ENCODE peak calls at places on chromosomes 6 and 20, in seven cellular contexts. Q, F, N, M, K, P and O are unnamed samples.

GRCh38 chr6:126153661-126154060 is 167.3 kb downstream of the TRMT11 start:
- DNase-seq in Q (no peak), F (no peak), N (no peak), M (no peak), K (peak), P (no peak), O (no peak)

GRCh38 chr6:83062225-83062624 is 3.4 kb downstream of the UBE3D start:
- DNase-seq in Q (no peak), F (no peak), N (no peak), M (no peak), K (no peak), P (no peak), O (no peak)

GRCh38 chr6:145887969-145888368 is 73.4 kb upstream of the FBXO30 start:
- DNase-seq in Q (peak), F (peak), N (peak), M (no peak), K (peak), P (peak), O (no peak)

GRCh38 chr6:116568851-116569755 is 2.2 kb upstream of the RWDD1 start:
- DNase-seq in Q (no peak), F (no peak), N (no peak), M (no peak), K (no peak), P (no peak), O (no peak)

GRCh38 chr6:156563710-156564109 is 213.5 kb upstream of the ARID1B start:
- DNase-seq in Q (no peak), F (peak), N (no peak), M (no peak), K (peak), P (no peak), O (peak)

GRCh38 chr6:169171010-169171409 is 82.6 kb downstream of the THBS2 start:
- DNase-seq in Q (no peak), F (no peak), N (peak), M (no peak), K (no peak), P (no peak), O (peak)

GRCh38 chr20:64189986-64190385 is 25.7 kb downstream of the MYT1 start:
- DNase-seq in Q (no peak), F (no peak), N (no peak), M (no peak), K (no peak), P (no peak), O (no peak)

GRCh38 chr20:19274412-19275015 is 62.1 kb downstream of the SLC24A3 start:
- DNase-seq in Q (no peak), F (no peak), N (no peak), M (peak), K (peak), P (peak), O (no peak)

GRCh38 chr6:16200231-16200941 is 38.0 kb upstream of the GMPR start:
- DNase-seq in Q (no peak), F (no peak), N (no peak), M (no peak), K (no peak), P (no peak), O (no peak)

GRCh38 chr6:157143171-157143884 is 180.0 kb downstream of the TMEM242 start:
- DNase-seq in Q (no peak), F (peak), N (no peak), M (no peak), K (peak), P (no peak), O (no peak)

GRCh38 chr6:22295145-22295544 is 1.7 kb downstream of the PRL start:
- DNase-seq in Q (no peak), F (no peak), N (no peak), M (no peak), K (no peak), P (no peak), O (no peak)

GRCh38 chr6:71190809-71191208 is 97.8 kb upstream of the OGFRL1 start:
- DNase-seq in Q (no peak), F (peak), N (no peak), M (no peak), K (peak), P (no peak), O (no peak)

GRCh38 chr20:58420798-58421496 is 31.9 kb downstream of the VAPB start:
- DNase-seq in Q (no peak), F (no peak), N (no peak), M (no peak), K (peak), P (no peak), O (no peak)

GRCh38 chr6:166957087-166957804 is 896 bp upstream of the RNASET2 start:
- DNase-seq in Q (no peak), F (peak), N (peak), M (peak), K (no peak), P (peak), O (peak)

GRCh38 chr6:131017962-131018361 is 45.1 kb downstream of the EPB41L2 start:
- DNase-seq in Q (no peak), F (no peak), N (no peak), M (no peak), K (no peak), P (no peak), O (no peak)

GRCh38 chr6:131281471-131282270 is 146.4 kb downstream of the AKAP7 start:
- DNase-seq in Q (peak), F (no peak), N (peak), M (no peak), K (peak), P (peak), O (peak)

GRCh38 chr6:61901748-61902147 is 384.3 kb downstream of the KHDRBS2 start:
- DNase-seq in Q (no peak), F (no peak), N (no peak), M (no peak), K (no peak), P (no peak), O (no peak)

GRCh38 chr20:54123587-54124180 is 50.1 kb downstream of the CYP24A1 start:
- DNase-seq in Q (no peak), F (no peak), N (no peak), M (peak), K (peak), P (peak), O (peak)

GRCh38 chr20:47781631-47782030 is 3.6 kb downstream of the SULF2 start:
- DNase-seq in Q (no peak), F (no peak), N (no peak), M (no peak), K (no peak), P (no peak), O (no peak)

GRCh38 chr6:106163966-106164877 is 78.1 kb downstream of the PRDM1 start:
- DNase-seq in Q (no peak), F (no peak), N (peak), M (peak), K (peak), P (peak), O (peak)

GRCh38 chr6:134315189-134315588 is 2.7 kb downstream of the SGK1 start:
- DNase-seq in Q (no peak), F (no peak), N (no peak), M (no peak), K (no peak), P (no peak), O (no peak)